ENCODE peak calls at places on chromosomes 16 and 17, in ten cellular contexts. X, Z, R, H, S, J, B, O, P and L are unnamed samples.

GRCh38 chr17:28405632-28406477 is at the start of gene SLC46A1:
- DNase-seq in H (peak), S (peak), J (peak), O (no peak), P (no peak), B (no peak), R (peak), Z (no peak), X (no peak), L (peak)

GRCh38 chr16:12062343-12063003 is 85.9 kb downstream of the SNX29 start:
- DNase-seq in H (no peak), B (peak), X (peak), S (peak), O (no peak), P (peak), R (no peak), Z (peak), J (peak), L (no peak)

GRCh38 chr17:28227278-28228108 is 91.5 kb upstream of the TMEM97 start:
- DNase-seq in P (peak), R (peak), H (peak), X (no peak), Z (no peak), B (no peak), O (no peak), S (peak), J (peak), L (peak)

GRCh38 chr17:30304778-30305177 is 13.0 kb upstream of the BLMH start:
- DNase-seq in R (no peak), J (no peak), H (no peak), X (no peak), S (no peak), B (no peak), O (no peak), Z (no peak), P (no peak), L (no peak)

GRCh38 chr17:48720263-48721008 is 1.9 kb downstream of the PRAC1 start:
- DNase-seq in Z (no peak), R (no peak), J (no peak), B (no peak), O (no peak), X (no peak), P (no peak), S (no peak), H (no peak), L (no peak)

GRCh38 chr16:17350212-17350611 is 120.5 kb downstream of the XYLT1 start:
- DNase-seq in Z (no peak), H (no peak), S (peak), X (no peak), O (no peak), P (no peak), R (no peak), B (peak), J (no peak), L (no peak)

GRCh38 chr16:50644730-50645129 is 36.4 kb downstream of the SNX20 start:
- DNase-seq in J (peak), H (peak), R (peak), O (peak), Z (no peak), S (peak), X (no peak), B (no peak), P (no peak), L (peak)

GRCh38 chr17:8593276-8593675 is 37.2 kb downstream of the MYH10 start:
- DNase-seq in S (no peak), B (no peak), R (no peak), Z (no peak), J (no peak), X (no peak), H (no peak), P (no peak), O (no peak), L (no peak)

GRCh38 chr16:58000706-58001676 is at the start of gene USB1:
- DNase-seq in R (peak), S (peak), P (no peak), B (peak), J (peak), O (peak), H (peak), Z (no peak), X (peak), L (peak)

GRCh38 chr17:7043544-7044268 is at the start of gene SLC16A11:
- DNase-seq in X (no peak), H (no peak), P (no peak), J (no peak), Z (no peak), B (peak), O (peak), R (peak), S (no peak), L (no peak)

GRCh38 chr17:51120357-51120738 is 320 bp downstream of the SPAG9 start:
- DNase-seq in B (peak), Z (no peak), H (peak), X (no peak), S (no peak), P (no peak), R (peak), J (no peak), O (no peak), L (no peak)

GRCh38 chr16:77662241-77662640 is 60.1 kb upstream of the NUDT7 start:
- DNase-seq in B (no peak), P (no peak), H (no peak), O (no peak), X (no peak), S (no peak), R (no peak), J (no peak), Z (no peak), L (no peak)

GRCh38 chr17:8563981-8564602 is 66.4 kb downstream of the MYH10 start:
- DNase-seq in R (no peak), H (no peak), S (peak), Z (no peak), J (no peak), X (no peak), B (peak), P (no peak), O (no peak), L (no peak)

GRCh38 chr17:57628421-57628820 is 116.7 kb downstream of the CCDC182 start:
- DNase-seq in P (no peak), H (no peak), B (no peak), J (no peak), X (no peak), R (no peak), Z (no peak), O (no peak), S (no peak), L (no peak)

GRCh38 chr17:38674013-38674748 is 576 bp downstream of the EPOP start:
- DNase-seq in Z (no peak), O (no peak), R (peak), S (peak), H (peak), X (no peak), J (no peak), P (no peak), B (no peak), L (peak)

GRCh38 chr16:58063377-58064076 is 38.0 kb downstream of the MMP15 start:
- DNase-seq in Z (no peak), J (no peak), S (no peak), R (no peak), P (no peak), O (no peak), H (no peak), X (no peak), B (no peak), L (no peak)

GRCh38 chr16:72113616-72113945 is 19.9 kb downstream of the DHX38 start:
- DNase-seq in B (no peak), R (no peak), P (no peak), S (no peak), O (no peak), X (no peak), J (no peak), Z (no peak), H (no peak), L (no peak)

GRCh38 chr16:75908718-75909117 is 182.4 kb upstream of the CPHXL start:
- DNase-seq in H (no peak), R (no peak), P (no peak), O (no peak), Z (no peak), S (no peak), X (no peak), B (no peak), J (no peak), L (no peak)

GRCh38 chr16:84633622-84634021 is 14.7 kb upstream of the KLHL36 start:
- DNase-seq in J (no peak), Z (no peak), H (no peak), B (no peak), X (no peak), R (no peak), O (no peak), P (no peak), S (no peak), L (no peak)

GRCh38 chr16:74117798-74118197 is 178.8 kb upstream of the PSMD7 start:
- DNase-seq in B (no peak), O (no peak), P (no peak), X (no peak), H (no peak), R (no peak), J (no peak), S (no peak), Z (no peak), L (no peak)

GRCh38 chr17:80353718-80354275 is 61.2 kb upstream of the ENDOV start:
- DNase-seq in X (no peak), R (no peak), B (no peak), S (no peak), Z (no peak), O (no peak), J (no peak), P (no peak), H (no peak), L (no peak)

GRCh38 chr16:79897444-79898146 is 297.1 kb upstream of the MAF start:
- DNase-seq in J (no peak), O (no peak), B (no peak), H (no peak), Z (peak), P (peak), S (peak), R (no peak), X (no peak), L (no peak)

GRCh38 chr16:8908779-8909468 is 26.8 kb downstream of the LITAFD start:
- DNase-seq in Z (no peak), X (no peak), O (no peak), R (no peak), J (peak), B (no peak), P (no peak), S (peak), H (no peak), L (no peak)

GRCh38 chr16:22763655-22764054 is 50.3 kb upstream of the HS3ST2 start:
- DNase-seq in X (no peak), H (no peak), B (no peak), O (no peak), J (no peak), S (no peak), Z (no peak), R (peak), P (no peak), L (no peak)

GRCh38 chr16:1048442-1049112 is 24.0 kb upstream of the SSTR5 start:
- DNase-seq in P (no peak), H (peak), Z (no peak), B (peak), J (no peak), O (no peak), R (peak), S (peak), X (no peak), L (no peak)

GRCh38 chr16:25079637-25080375 is 31.7 kb upstream of the LCMT1 start:
- DNase-seq in B (no peak), S (no peak), Z (no peak), H (no peak), J (no peak), R (no peak), X (no peak), P (no peak), O (no peak), L (no peak)

GRCh38 chr17:6374761-6375312 is 60.1 kb downstream of the AIPL1 start:
- DNase-seq in X (no peak), B (peak), S (peak), P (peak), O (no peak), J (peak), R (peak), H (peak), Z (peak), L (peak)

GRCh38 chr16:82146957-82147356 is 23.1 kb downstream of the MPHOSPH6 start:
- DNase-seq in B (no peak), P (no peak), J (no peak), H (no peak), R (no peak), S (no peak), Z (no peak), O (no peak), X (no peak), L (no peak)